ENCODE peak calls at places on chromosome 4, in four cellular contexts. One of them, this sample, is unnamed.
A peak's percentile ranks its signal among the peaks of the same experiment; 100 is the strongest.

GRCh38 chr4:53840643-53841042 is 223.8 kb downstream of the CHIC2 start:
- DNase-seq in aorta: no peak
- DNase-seq in LoVo: no peak
- DNase-seq in CD4-positive, alpha-beta T cell: no peak
- DNase-seq in this sample: no peak

GRCh38 chr4:137390707-137391106 is 141.6 kb downstream of the PCDH18 start:
- DNase-seq in aorta: no peak
- DNase-seq in LoVo: no peak
- DNase-seq in CD4-positive, alpha-beta T cell: no peak
- DNase-seq in this sample: no peak

GRCh38 chr4:3771167-3771809 is 5.1 kb downstream of the ADRA2C start:
- DNase-seq in aorta: no peak
- DNase-seq in LoVo: no peak
- DNase-seq in CD4-positive, alpha-beta T cell: no peak
- DNase-seq in this sample: no peak

GRCh38 chr4:76250962-76251361 is 559 bp upstream of the FAM47E start:
- DNase-seq in aorta: no peak
- DNase-seq in LoVo: no peak
- DNase-seq in CD4-positive, alpha-beta T cell: no peak
- DNase-seq in this sample: no peak

GRCh38 chr4:182533948-182534347 is 290.7 kb downstream of the TENM3 start:
- DNase-seq in aorta: no peak
- DNase-seq in LoVo: peak; percentile 4
- DNase-seq in CD4-positive, alpha-beta T cell: no peak
- DNase-seq in this sample: no peak

GRCh38 chr4:8310306-8310705 is 40.8 kb downstream of the HTRA3 start:
- DNase-seq in aorta: peak; percentile 26
- DNase-seq in LoVo: no peak
- DNase-seq in CD4-positive, alpha-beta T cell: no peak
- DNase-seq in this sample: no peak

GRCh38 chr4:85005865-85006377 is 39.4 kb upstream of the WDFY3 start:
- DNase-seq in aorta: no peak
- DNase-seq in LoVo: no peak
- DNase-seq in CD4-positive, alpha-beta T cell: no peak
- DNase-seq in this sample: no peak

GRCh38 chr4:62324215-62324614 is 1124.1 kb downstream of the ADGRL3 start:
- DNase-seq in aorta: peak; percentile 55
- DNase-seq in LoVo: no peak
- DNase-seq in CD4-positive, alpha-beta T cell: no peak
- DNase-seq in this sample: no peak

GRCh38 chr4:129327637-129328036 is 231.7 kb downstream of the C4orf33 start:
- DNase-seq in aorta: no peak
- DNase-seq in LoVo: no peak
- DNase-seq in CD4-positive, alpha-beta T cell: no peak
- DNase-seq in this sample: no peak

GRCh38 chr4:6019316-6020263 is 1.4 kb upstream of the C4orf50 start:
- DNase-seq in aorta: no peak
- DNase-seq in LoVo: peak; percentile 72
- DNase-seq in CD4-positive, alpha-beta T cell: no peak
- DNase-seq in this sample: no peak

GRCh38 chr4:41204400-41204978 is 9.9 kb downstream of the APBB2 start:
- DNase-seq in aorta: no peak
- DNase-seq in LoVo: peak; percentile 52
- DNase-seq in CD4-positive, alpha-beta T cell: no peak
- DNase-seq in this sample: no peak

GRCh38 chr4:6696611-6697010 is 2.9 kb downstream of the S100P start:
- DNase-seq in aorta: no peak
- DNase-seq in LoVo: no peak
- DNase-seq in CD4-positive, alpha-beta T cell: peak; percentile 26
- DNase-seq in this sample: no peak

GRCh38 chr4:154616731-154617130 is 4.3 kb upstream of the FGG start:
- DNase-seq in aorta: no peak
- DNase-seq in LoVo: no peak
- DNase-seq in CD4-positive, alpha-beta T cell: no peak
- DNase-seq in this sample: no peak

GRCh38 chr4:69977582-69977981 is 12.1 kb upstream of the CSN2 start:
- DNase-seq in aorta: no peak
- DNase-seq in LoVo: no peak
- DNase-seq in CD4-positive, alpha-beta T cell: no peak
- DNase-seq in this sample: no peak

GRCh38 chr4:138222041-138222440 is 20.1 kb downstream of the SLC7A11 start:
- DNase-seq in aorta: no peak
- DNase-seq in LoVo: no peak
- DNase-seq in CD4-positive, alpha-beta T cell: no peak
- DNase-seq in this sample: no peak